ENCODE peak calls at places on chromosome 20, in seven cellular contexts. E is endothelial cell of umbilical vein, G is GM10248, F is GM13977, U is neural progenitor cell, K is MCF 10A, V is choroid plexus epithelial cell. Q is an unnamed sample.

GRCh38 chr20:1187605-1188171 is 2.9 kb upstream of the TMEM74B start:
- DNase-seq in E (no peak), G (no peak), F (no peak), U (no peak), K (no peak), V (peak), Q (no peak)

GRCh38 chr20:35503841-35504460 is 25.5 kb downstream of the C20orf173 start:
- DNase-seq in E (no peak), G (no peak), F (no peak), U (no peak), K (no peak), V (peak), Q (no peak)

GRCh38 chr20:2305946-2306345 is 10.1 kb downstream of the TGM3 start:
- DNase-seq in E (no peak), G (no peak), F (no peak), U (peak), K (no peak), V (no peak), Q (no peak)

GRCh38 chr20:38728911-38729642 is 4.8 kb downstream of the SLC32A1 start:
- DNase-seq in E (no peak), G (peak), F (no peak), U (peak), K (no peak), V (no peak), Q (peak)

GRCh38 chr20:58926802-58927489 is 54.1 kb upstream of the NELFCD start:
- DNase-seq in E (no peak), G (no peak), F (no peak), U (no peak), K (no peak), V (no peak), Q (no peak)

GRCh38 chr20:47857142-47857993 is 72.1 kb upstream of the SULF2 start:
- DNase-seq in E (no peak), G (peak), F (peak), U (no peak), K (no peak), V (no peak), Q (no peak)

GRCh38 chr20:63095718-63096654 is 89.2 kb upstream of the BHLHE23 start:
- DNase-seq in E (no peak), G (no peak), F (no peak), U (no peak), K (no peak), V (no peak), Q (no peak)

GRCh38 chr20:21719592-21720214 is 14.2 kb downstream of the PAX1 start:
- DNase-seq in E (peak), G (peak), F (peak), U (peak), K (peak), V (peak), Q (peak)

GRCh38 chr20:61665746-61666470 is 399.8 kb downstream of the TAF4 start:
- DNase-seq in E (no peak), G (no peak), F (no peak), U (no peak), K (no peak), V (no peak), Q (no peak)

GRCh38 chr20:52447232-52447566 is 255.6 kb upstream of the ZFP64 start:
- DNase-seq in E (no peak), G (no peak), F (no peak), U (no peak), K (no peak), V (no peak), Q (no peak)

GRCh38 chr20:39855799-39856198 is 833.2 kb downstream of the MAFB start:
- DNase-seq in E (no peak), G (no peak), F (no peak), U (no peak), K (no peak), V (peak), Q (no peak)

GRCh38 chr20:3753098-3753497 is 14.5 kb downstream of the ADISSP start:
- DNase-seq in E (peak), G (peak), F (peak), U (peak), K (peak), V (peak), Q (peak)

GRCh38 chr20:33490023-33490933 is at the start of gene CBFA2T2:
- DNase-seq in E (peak), G (no peak), F (no peak), U (peak), K (peak), V (peak), Q (peak)

GRCh38 chr20:43812216-43812615 is 85.4 kb upstream of the GTSF1L start:
- DNase-seq in E (no peak), G (no peak), F (no peak), U (no peak), K (no peak), V (no peak), Q (no peak)

GRCh38 chr20:378961-379336 is 1.6 kb upstream of the TRIB3 start:
- DNase-seq in E (no peak), G (no peak), F (no peak), U (no peak), K (no peak), V (no peak), Q (no peak)

GRCh38 chr20:44279228-44279627 is 31.8 kb downstream of the FITM2 start:
- DNase-seq in E (no peak), G (no peak), F (no peak), U (no peak), K (peak), V (peak), Q (no peak)

GRCh38 chr20:63619505-63619904 is 7.4 kb downstream of the GMEB2 start:
- DNase-seq in E (no peak), G (no peak), F (no peak), U (no peak), K (no peak), V (no peak), Q (no peak)

GRCh38 chr20:37542281-37542680 is 14.6 kb upstream of the BLCAP start:
- DNase-seq in E (peak), G (no peak), F (no peak), U (no peak), K (no peak), V (peak), Q (no peak)

GRCh38 chr20:10111144-10111771 is 76.5 kb downstream of the ANKEF1 start:
- DNase-seq in E (no peak), G (no peak), F (no peak), U (no peak), K (no peak), V (no peak), Q (no peak)

GRCh38 chr20:63191400-63191799 is 24.5 kb downstream of the YTHDF1 start:
- DNase-seq in E (no peak), G (no peak), F (no peak), U (no peak), K (peak), V (no peak), Q (no peak)

GRCh38 chr20:59007758-59008511 is 881 bp upstream of the CTSZ start:
- DNase-seq in E (no peak), G (peak), F (peak), U (no peak), K (no peak), V (no peak), Q (peak)

GRCh38 chr20:59469266-59470252 is 134.8 kb upstream of the PHACTR3 start:
- DNase-seq in E (no peak), G (no peak), F (no peak), U (peak), K (no peak), V (no peak), Q (no peak)

GRCh38 chr20:11170565-11170964 is 496.8 kb upstream of the JAG1 start:
- DNase-seq in E (no peak), G (no peak), F (no peak), U (no peak), K (no peak), V (peak), Q (no peak)

GRCh38 chr20:4607287-4607713 is 114.4 kb upstream of the PRND start:
- DNase-seq in E (peak), G (peak), F (peak), U (peak), K (peak), V (peak), Q (peak)

GRCh38 chr20:2387180-2387577 is 6.5 kb downstream of the TGM6 start:
- DNase-seq in E (peak), G (peak), F (peak), U (peak), K (peak), V (peak), Q (peak)

GRCh38 chr20:4439461-4439860 is 282.2 kb upstream of the PRND start:
- DNase-seq in E (no peak), G (no peak), F (no peak), U (no peak), K (no peak), V (no peak), Q (no peak)

GRCh38 chr20:13995841-13996240 is 525 bp downstream of the MACROD2 start:
- DNase-seq in E (peak), G (no peak), F (no peak), U (peak), K (peak), V (no peak), Q (peak)

GRCh38 chr20:9147553-9148024 is 78.7 kb downstream of the PLCB4 start:
- DNase-seq in E (no peak), G (no peak), F (no peak), U (no peak), K (peak), V (peak), Q (no peak)

GRCh38 chr20:9794831-9795230 is 44.0 kb downstream of the PAK5 start:
- DNase-seq in E (no peak), G (no peak), F (no peak), U (no peak), K (no peak), V (no peak), Q (no peak)

GRCh38 chr20:967796-968742 is 34.0 kb downstream of the RSPO4 start:
- DNase-seq in E (peak), G (no peak), F (peak), U (peak), K (peak), V (peak), Q (peak)

GRCh38 chr20:1861347-1861987 is 33.7 kb upstream of the SIRPA start:
- DNase-seq in E (peak), G (no peak), F (no peak), U (no peak), K (no peak), V (peak), Q (no peak)

GRCh38 chr20:48278961-48279481 is 493.7 kb upstream of the SULF2 start:
- DNase-seq in E (peak), G (no peak), F (no peak), U (no peak), K (no peak), V (peak), Q (no peak)

GRCh38 chr20:19056909-19057308 is 155.5 kb upstream of the SLC24A3 start:
- DNase-seq in E (no peak), G (no peak), F (no peak), U (no peak), K (no peak), V (no peak), Q (peak)
- TF ChIP-seq CTCF in E (no peak), G (no peak), F (peak), U (peak), K (no peak), V (no peak), Q (peak)

GRCh38 chr20:17083738-17084137 is 143.1 kb upstream of the PCSK2 start:
- DNase-seq in E (no peak), G (no peak), F (no peak), U (peak), K (peak), V (no peak), Q (no peak)
- TF ChIP-seq CTCF in E (no peak), G (no peak), F (no peak), U (no peak), K (no peak), V (no peak), Q (no peak)

DNA sequence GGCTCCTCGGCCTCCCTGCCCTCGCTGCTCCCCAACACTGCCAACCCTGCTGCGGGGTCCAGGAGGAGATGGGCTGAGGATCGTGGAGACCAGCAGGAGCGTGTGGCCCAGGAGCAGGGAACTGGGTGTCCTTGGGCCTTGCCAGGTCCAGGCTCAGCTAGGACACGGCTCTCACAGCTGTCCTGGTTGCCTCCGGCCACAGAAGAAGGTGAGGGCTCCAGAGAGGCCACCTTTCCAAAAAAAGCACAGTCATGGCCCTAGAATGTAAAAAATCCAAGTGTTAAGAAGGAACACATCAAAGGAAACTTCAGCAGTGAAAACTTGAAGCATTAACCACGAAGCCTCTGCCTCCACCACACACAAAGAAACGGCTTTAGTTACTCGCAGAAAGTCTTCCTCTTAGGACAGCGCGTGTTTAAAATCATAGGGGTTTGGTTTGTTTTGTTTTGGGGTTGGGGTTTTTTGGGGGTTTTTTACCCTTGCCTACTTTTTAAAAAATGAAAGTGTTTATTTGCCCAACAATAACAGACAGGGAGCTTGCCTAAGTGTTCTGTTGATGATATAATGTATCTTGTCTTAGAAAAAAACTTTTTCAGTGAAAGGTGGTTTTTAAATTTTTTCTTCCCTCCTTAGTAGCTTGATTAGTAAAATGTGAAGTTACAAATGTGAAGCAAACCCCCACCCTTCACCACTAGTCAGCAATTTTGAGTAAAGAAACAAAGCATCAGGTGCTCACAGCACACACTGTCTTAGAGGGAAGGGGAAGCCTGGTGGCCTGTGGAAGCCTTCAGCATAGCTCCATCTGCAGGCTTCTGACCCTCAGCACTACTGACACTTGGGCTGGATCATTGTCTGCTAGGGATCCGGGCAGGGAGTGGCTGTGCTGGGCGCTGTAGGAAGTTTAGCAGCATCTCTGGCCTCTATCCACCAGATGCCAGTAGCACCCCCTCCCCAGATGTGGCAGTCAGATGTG is 60.0 kb downstream of the PTPN1 start:
- DNase-seq in E (peak), G (peak), F (peak), U (peak), K (peak), V (peak), Q (peak)
- TF ChIP-seq CTCF in E (peak), G (peak), F (peak), U (peak), K (peak), V (peak), Q (peak)

DNA sequence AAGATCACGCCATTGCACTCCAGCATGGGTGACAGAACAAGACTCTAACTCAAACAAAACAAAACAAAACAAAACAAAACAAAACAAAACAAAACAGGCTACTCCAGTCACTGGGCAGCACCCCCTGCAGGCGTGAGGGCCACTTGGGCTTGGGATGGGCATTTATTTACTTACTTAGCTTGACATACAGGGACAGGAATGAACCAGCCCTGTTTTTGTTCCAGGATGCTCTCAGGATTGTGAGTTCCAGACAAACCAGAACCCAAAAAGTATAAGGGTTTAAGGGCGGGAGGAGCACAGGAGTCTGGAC is 4.0 kb upstream of the PTPN1 start:
- DNase-seq in E (no peak), G (no peak), F (no peak), U (no peak), K (no peak), V (no peak), Q (no peak)
- TF ChIP-seq CTCF in E (no peak), G (no peak), F (no peak), U (peak), K (no peak), V (peak), Q (no peak)